ENCODE peak calls at places on chromosomes 11 and 22, in six cellular contexts. One of them, this sample, is unnamed. For H3K4me1, the result is how much of the 10 kb centered on the place peaks cover.

GRCh38 chr11:67255353-67255752 is 10.9 kb upstream of the GRK2 start:
- DNase-seq in left lung: no peak
- DNase-seq in DND-41: no peak
- DNase-seq in transverse colon: no peak
- DNase-seq in psoas muscle: no peak
- DNase-seq in CD8-positive, alpha-beta memory T cell: no peak
- DNase-seq in this sample: no peak

GRCh38 chr11:14423633-14424032 is 64.7 kb upstream of the RRAS2 start:
- DNase-seq in left lung: no peak
- DNase-seq in DND-41: peak
- DNase-seq in transverse colon: no peak
- DNase-seq in psoas muscle: no peak
- DNase-seq in CD8-positive, alpha-beta memory T cell: no peak
- DNase-seq in this sample: no peak

GRCh38 chr11:9148035-9148434 is 56.6 kb upstream of the SCUBE2 start:
- DNase-seq in left lung: no peak
- DNase-seq in DND-41: no peak
- DNase-seq in transverse colon: no peak
- DNase-seq in psoas muscle: no peak
- DNase-seq in CD8-positive, alpha-beta memory T cell: no peak
- DNase-seq in this sample: no peak

GRCh38 chr11:67484847-67485311 is 2.1 kb downstream of the AIP start:
- DNase-seq in left lung: peak
- DNase-seq in DND-41: peak
- DNase-seq in transverse colon: peak
- DNase-seq in psoas muscle: no peak
- DNase-seq in CD8-positive, alpha-beta memory T cell: peak
- DNase-seq in this sample: peak

GRCh38 chr22:17954200-17954859 is 70.0 kb downstream of the MICAL3 start:
- DNase-seq in left lung: no peak
- DNase-seq in DND-41: no peak
- DNase-seq in transverse colon: no peak
- DNase-seq in psoas muscle: no peak
- DNase-seq in CD8-positive, alpha-beta memory T cell: no peak
- DNase-seq in this sample: no peak

GRCh38 chr22:38422615-38423511 is 32.1 kb downstream of the KCNJ4 start:
- DNase-seq in left lung: peak
- DNase-seq in DND-41: no peak
- DNase-seq in transverse colon: peak
- DNase-seq in psoas muscle: no peak
- DNase-seq in CD8-positive, alpha-beta memory T cell: no peak
- DNase-seq in this sample: no peak

GRCh38 chr11:116275634-116276033 is 497.2 kb downstream of the BUD13 start:
- DNase-seq in left lung: no peak
- DNase-seq in DND-41: no peak
- DNase-seq in transverse colon: no peak
- DNase-seq in psoas muscle: no peak
- DNase-seq in CD8-positive, alpha-beta memory T cell: no peak
- DNase-seq in this sample: no peak

GRCh38 chr11:130429983-130430382 is 1.6 kb upstream of the ADAMTS8 start:
- DNase-seq in left lung: no peak
- DNase-seq in DND-41: no peak
- DNase-seq in transverse colon: no peak
- DNase-seq in psoas muscle: no peak
- DNase-seq in CD8-positive, alpha-beta memory T cell: no peak
- DNase-seq in this sample: no peak

GRCh38 chr11:110077866-110078325 is 15.3 kb upstream of the ZC3H12C start:
- DNase-seq in left lung: no peak
- DNase-seq in DND-41: no peak
- DNase-seq in transverse colon: no peak
- DNase-seq in psoas muscle: no peak
- DNase-seq in CD8-positive, alpha-beta memory T cell: no peak
- DNase-seq in this sample: no peak

GRCh38 chr11:73072935-73073481 is 69.1 kb downstream of the FCHSD2 start:
- DNase-seq in left lung: no peak
- DNase-seq in DND-41: no peak
- DNase-seq in transverse colon: no peak
- DNase-seq in psoas muscle: no peak
- DNase-seq in CD8-positive, alpha-beta memory T cell: no peak
- DNase-seq in this sample: peak

GRCh38 chr22:31218565-31219262 is 6.6 kb downstream of the LIMK2 start:
- DNase-seq in left lung: no peak
- DNase-seq in DND-41: no peak
- DNase-seq in transverse colon: no peak
- DNase-seq in psoas muscle: no peak
- DNase-seq in CD8-positive, alpha-beta memory T cell: no peak
- DNase-seq in this sample: no peak
- H3K4me1 ChIP-seq in left lung: half or more
- H3K4me1 ChIP-seq in DND-41: under half
- H3K4me1 ChIP-seq in transverse colon: half or more
- H3K4me1 ChIP-seq in psoas muscle: under half
- H3K4me1 ChIP-seq in CD8-positive, alpha-beta memory T cell: under half
- H3K4me1 ChIP-seq in this sample: under half

DNA sequence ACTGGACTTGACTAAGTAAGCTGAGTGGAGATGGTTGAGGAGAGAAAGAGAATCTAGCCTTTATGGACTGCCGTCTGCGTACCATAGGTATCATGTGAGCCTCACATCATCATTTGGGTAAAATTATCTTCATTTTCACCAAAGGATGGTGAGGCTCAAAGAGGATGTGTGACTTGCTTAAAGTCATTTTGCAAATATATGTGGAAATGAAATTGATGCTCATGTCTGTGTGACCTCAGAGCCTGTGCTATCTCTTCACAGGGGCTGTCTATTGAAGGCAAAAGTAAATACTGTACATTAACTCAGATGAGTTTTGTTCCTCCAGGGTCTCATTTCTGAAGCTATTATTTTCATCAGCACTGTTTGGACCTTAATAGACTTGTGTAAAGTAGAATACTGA is 83.3 kb upstream of the ALKBH3 start:
- DNase-seq in left lung: no peak
- DNase-seq in DND-41: no peak
- DNase-seq in transverse colon: no peak
- DNase-seq in psoas muscle: no peak
- DNase-seq in CD8-positive, alpha-beta memory T cell: no peak
- DNase-seq in this sample: no peak
- H3K4me3 ChIP-seq in left lung: no peak
- H3K4me3 ChIP-seq in DND-41: no peak
- H3K4me3 ChIP-seq in transverse colon: no peak
- H3K4me3 ChIP-seq in psoas muscle: no peak
- H3K4me3 ChIP-seq in CD8-positive, alpha-beta memory T cell: no peak
- H3K4me3 ChIP-seq in this sample: no peak

GRCh38 chr11:8011383-8011782 is 24.2 kb downstream of the EIF3F start:
- DNase-seq in left lung: no peak
- DNase-seq in DND-41: no peak
- DNase-seq in transverse colon: no peak
- DNase-seq in psoas muscle: no peak
- DNase-seq in CD8-positive, alpha-beta memory T cell: no peak
- DNase-seq in this sample: no peak
- H3K4me1 ChIP-seq in left lung: under half
- H3K4me1 ChIP-seq in DND-41: under half
- H3K4me1 ChIP-seq in transverse colon: under half
- H3K4me1 ChIP-seq in psoas muscle: under half
- H3K4me1 ChIP-seq in CD8-positive, alpha-beta memory T cell: under half
- H3K4me1 ChIP-seq in this sample: under half

DNA sequence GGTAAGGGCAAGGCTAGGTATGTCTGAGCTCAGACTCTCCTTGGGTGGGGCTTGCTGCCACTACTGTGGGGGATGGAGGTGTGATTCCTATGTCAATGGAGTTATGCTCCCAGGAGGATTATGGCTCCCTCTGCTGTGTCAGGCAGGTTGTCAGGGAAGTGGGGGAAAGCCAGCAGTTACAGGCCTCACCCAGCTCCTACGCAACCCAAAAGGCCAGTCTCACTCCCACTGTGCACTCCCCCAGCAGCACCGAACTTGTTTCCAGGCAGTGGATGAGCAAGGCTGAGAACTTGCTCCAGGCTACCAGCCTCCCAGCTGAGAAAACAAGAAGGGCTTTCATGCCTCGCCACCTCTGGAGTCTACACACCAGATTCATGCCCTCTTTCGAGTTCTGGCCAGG is 18.2 kb downstream of the C11orf91 start:
- DNase-seq in left lung: no peak
- DNase-seq in DND-41: no peak
- DNase-seq in transverse colon: no peak
- DNase-seq in psoas muscle: no peak
- DNase-seq in CD8-positive, alpha-beta memory T cell: no peak
- DNase-seq in this sample: no peak
- H3K4me3 ChIP-seq in left lung: no peak
- H3K4me3 ChIP-seq in DND-41: no peak
- H3K4me3 ChIP-seq in transverse colon: no peak
- H3K4me3 ChIP-seq in psoas muscle: no peak
- H3K4me3 ChIP-seq in CD8-positive, alpha-beta memory T cell: no peak
- H3K4me3 ChIP-seq in this sample: no peak

DNA sequence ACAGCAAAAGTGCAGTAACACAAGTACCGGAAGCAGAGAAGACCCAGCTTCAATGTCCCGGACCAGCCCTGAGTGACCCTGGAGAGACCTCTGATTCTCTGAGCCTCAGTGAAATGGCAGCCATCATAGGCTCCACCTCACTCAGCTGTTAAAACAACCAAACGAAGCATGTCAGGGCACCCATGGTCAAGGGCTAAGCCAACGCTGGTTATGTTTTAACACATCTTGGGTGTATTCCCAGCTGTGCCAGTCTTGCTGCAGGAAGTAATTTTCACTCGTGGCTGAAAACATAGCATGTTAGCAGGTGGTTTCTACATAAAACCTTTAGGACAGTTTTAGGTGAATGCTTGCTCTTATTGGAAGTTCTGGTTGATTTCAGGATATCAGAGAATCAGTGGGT is 30.9 kb downstream of the LMO2 start:
- DNase-seq in left lung: no peak
- DNase-seq in DND-41: no peak
- DNase-seq in transverse colon: no peak
- DNase-seq in psoas muscle: no peak
- DNase-seq in CD8-positive, alpha-beta memory T cell: no peak
- DNase-seq in this sample: no peak
- H3K4me1 ChIP-seq in left lung: under half
- H3K4me1 ChIP-seq in DND-41: under half
- H3K4me1 ChIP-seq in transverse colon: under half
- H3K4me1 ChIP-seq in psoas muscle: under half
- H3K4me1 ChIP-seq in CD8-positive, alpha-beta memory T cell: under half
- H3K4me1 ChIP-seq in this sample: under half

DNA sequence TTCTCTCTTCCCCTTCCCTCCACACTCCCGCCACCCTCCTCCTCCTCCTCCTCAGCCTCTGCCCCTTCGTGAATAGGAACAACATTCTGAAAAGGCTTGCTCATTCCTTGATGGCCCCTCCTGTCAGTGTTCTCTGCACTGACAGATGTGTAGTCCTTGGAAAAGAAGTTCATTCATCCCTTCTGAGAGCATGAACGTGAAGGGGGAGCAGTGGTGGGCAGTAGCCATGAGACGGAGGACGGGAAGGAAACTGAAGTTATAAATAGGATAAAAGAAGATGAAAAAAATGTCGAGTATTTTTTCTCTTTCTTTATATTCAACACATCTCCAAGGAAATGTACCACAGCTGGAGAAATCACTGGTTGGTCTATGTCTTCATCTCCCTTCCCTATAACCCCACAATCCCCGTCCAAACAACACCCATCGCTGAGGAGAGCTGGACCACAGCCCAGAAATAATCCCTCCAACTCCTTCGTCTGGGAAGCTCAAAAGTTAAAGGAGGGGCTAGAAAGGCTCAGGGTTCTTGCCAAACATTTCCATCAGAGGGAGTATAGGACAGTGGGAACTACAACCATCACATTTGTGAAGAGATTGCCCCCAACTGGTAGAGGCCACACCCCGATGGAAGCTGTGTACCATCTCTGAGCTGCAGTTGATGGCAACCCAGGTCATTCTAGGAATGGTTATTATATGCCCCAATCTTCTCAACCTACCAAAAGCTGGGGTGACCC is 33.5 kb downstream of the ETS1 start:
- DNase-seq in left lung: no peak
- DNase-seq in DND-41: no peak
- DNase-seq in transverse colon: no peak
- DNase-seq in psoas muscle: no peak
- DNase-seq in CD8-positive, alpha-beta memory T cell: no peak
- DNase-seq in this sample: no peak
- H3K4me3 ChIP-seq in left lung: no peak
- H3K4me3 ChIP-seq in DND-41: no peak
- H3K4me3 ChIP-seq in transverse colon: no peak
- H3K4me3 ChIP-seq in psoas muscle: no peak
- H3K4me3 ChIP-seq in CD8-positive, alpha-beta memory T cell: no peak
- H3K4me3 ChIP-seq in this sample: no peak

GRCh38 chr11:2653930-2654739 is 45.7 kb downstream of the KCNQ1OT1 start:
- DNase-seq in left lung: peak
- DNase-seq in DND-41: no peak
- DNase-seq in transverse colon: no peak
- DNase-seq in psoas muscle: no peak
- DNase-seq in CD8-positive, alpha-beta memory T cell: no peak
- DNase-seq in this sample: no peak

GRCh38 chr11:2655834-2656622 is 43.8 kb downstream of the KCNQ1OT1 start:
- DNase-seq in left lung: peak
- DNase-seq in DND-41: no peak
- DNase-seq in transverse colon: no peak
- DNase-seq in psoas muscle: no peak
- DNase-seq in CD8-positive, alpha-beta memory T cell: no peak
- DNase-seq in this sample: no peak

GRCh38 chr11:2652857-2653643 is 46.7 kb downstream of the KCNQ1OT1 start:
- DNase-seq in left lung: no peak
- DNase-seq in DND-41: no peak
- DNase-seq in transverse colon: no peak
- DNase-seq in psoas muscle: no peak
- DNase-seq in CD8-positive, alpha-beta memory T cell: no peak
- DNase-seq in this sample: no peak

GRCh38 chr11:2656859-2657258 is 42.9 kb downstream of the KCNQ1OT1 start:
- DNase-seq in left lung: no peak
- DNase-seq in DND-41: no peak
- DNase-seq in transverse colon: no peak
- DNase-seq in psoas muscle: no peak
- DNase-seq in CD8-positive, alpha-beta memory T cell: no peak
- DNase-seq in this sample: no peak

GRCh38 chr11:2655320-2655719 is 44.5 kb downstream of the KCNQ1OT1 start:
- DNase-seq in left lung: no peak
- DNase-seq in DND-41: no peak
- DNase-seq in transverse colon: no peak
- DNase-seq in psoas muscle: no peak
- DNase-seq in CD8-positive, alpha-beta memory T cell: no peak
- DNase-seq in this sample: no peak
- H3K4me1 ChIP-seq in left lung: under half
- H3K4me1 ChIP-seq in DND-41: under half
- H3K4me1 ChIP-seq in transverse colon: under half
- H3K4me1 ChIP-seq in psoas muscle: under half
- H3K4me1 ChIP-seq in CD8-positive, alpha-beta memory T cell: under half
- H3K4me1 ChIP-seq in this sample: under half

This sample was measured in CD4-positive, alpha-beta memory T cell.